ENCODE peak calls at places on chromosomes 1 and 21, in four cellular contexts. S is GM12878, K is HepG2, W is H1. Z is an unnamed sample.

GRCh38 chr1:199691540-199691939 is 336.0 kb upstream of the NR5A2 start:
- DNase-seq in S (no peak), K (no peak), W (no peak), Z (no peak)

GRCh38 chr1:7516341-7516740 is 254.8 kb upstream of the VAMP3 start:
- DNase-seq in S (no peak), K (no peak), W (no peak), Z (no peak)

GRCh38 chr1:18091660-18092446 is 15.7 kb upstream of the IGSF21 start:
- DNase-seq in S (no peak), K (no peak), W (no peak), Z (no peak)

GRCh38 chr1:33460947-33461629 is 11.4 kb upstream of the ZSCAN20 start:
- DNase-seq in S (peak), K (no peak), W (peak), Z (no peak)

GRCh38 chr1:155003766-155004351 is 1.3 kb downstream of the ZBTB7B start:
- DNase-seq in S (no peak), K (peak), W (peak), Z (peak)

GRCh38 chr1:227445746-227446145 is 117.6 kb upstream of the ZNF678 start:
- DNase-seq in S (no peak), K (no peak), W (no peak), Z (no peak)

GRCh38 chr1:167185062-167185461 is 35.6 kb upstream of the POU2F1 start:
- DNase-seq in S (no peak), K (no peak), W (no peak), Z (no peak)

GRCh38 chr1:189158155-189158554 is 1319.5 kb downstream of the BRINP3 start:
- DNase-seq in S (no peak), K (no peak), W (no peak), Z (no peak)

GRCh38 chr1:7680791-7681165 is 90.3 kb upstream of the VAMP3 start:
- DNase-seq in S (no peak), K (no peak), W (peak), Z (no peak)

GRCh38 chr1:229262239-229262638 is 8.7 kb upstream of the RAB4A start:
- DNase-seq in S (no peak), K (no peak), W (no peak), Z (no peak)

GRCh38 chr21:37264808-37265207 is 2.3 kb downstream of the VPS26C start:
- DNase-seq in S (no peak), K (no peak), W (no peak), Z (peak)
- TF ChIP-seq HDAC6 in S (no peak), K (no peak), W (no peak), Z (no peak)

GRCh38 chr1:82449671-82450070 is 648.9 kb downstream of the ADGRL2 start:
- DNase-seq in S (no peak), K (no peak), W (no peak), Z (no peak)
- TF ChIP-seq HDAC6 in S (no peak), K (no peak), W (no peak), Z (no peak)

DNA sequence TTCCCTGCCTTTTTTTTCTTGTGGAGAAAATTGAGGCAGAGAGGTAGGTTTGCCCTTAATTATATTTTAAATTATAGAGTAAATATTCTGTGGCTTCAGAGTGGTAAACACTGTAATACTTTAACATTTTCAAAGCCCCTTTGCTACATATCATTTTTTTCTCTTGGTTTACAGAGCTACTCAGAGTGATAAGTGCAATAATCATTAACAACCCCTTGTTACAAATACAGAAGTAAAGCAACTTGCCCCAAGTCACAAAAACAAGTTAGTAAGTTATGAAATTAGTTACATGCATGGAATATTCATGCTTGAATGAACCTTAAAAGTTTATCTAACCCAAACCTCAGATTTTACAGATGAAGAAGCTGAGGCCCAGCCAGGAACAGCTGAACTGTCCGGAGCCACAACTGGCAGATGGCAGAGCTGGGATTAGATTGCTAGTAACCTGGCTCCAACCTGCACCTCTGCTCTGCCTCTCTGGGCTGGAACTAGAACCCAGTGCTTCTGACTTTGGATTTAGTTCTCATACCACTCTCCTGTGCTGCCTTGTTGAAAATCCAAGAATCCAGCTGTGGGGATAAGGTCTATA is 48.7 kb downstream of the TNN start:
- DNase-seq in S (no peak), K (no peak), W (no peak), Z (no peak)
- TF ChIP-seq HDAC6 in S (no peak), K (no peak), W (no peak), Z (no peak)

DNA sequence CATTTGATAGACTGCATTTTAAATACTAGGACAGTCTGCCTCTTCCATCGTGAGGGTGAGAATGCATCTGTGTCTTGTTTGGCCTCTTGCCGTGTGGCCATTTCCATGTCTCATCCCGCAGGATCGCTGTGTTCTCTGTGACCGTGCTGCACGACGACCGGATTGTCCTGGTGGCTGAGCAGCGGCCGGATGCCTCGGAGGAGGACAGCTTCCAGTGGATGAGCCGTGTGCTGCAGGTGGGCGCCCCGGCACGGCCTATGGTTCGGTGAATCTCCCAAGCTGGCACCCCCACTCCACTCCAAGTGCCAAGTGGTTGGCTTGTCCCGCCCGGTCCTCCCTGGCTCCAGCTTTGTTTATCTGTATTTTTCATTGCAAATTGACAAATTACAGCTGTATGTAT is 55.2 kb downstream of the S100B start:
- DNase-seq in S (no peak), K (no peak), W (no peak), Z (no peak)
- TF ChIP-seq HDAC6 in S (no peak), K (no peak), W (no peak), Z (no peak)